ENCODE peak calls at places on chromosome 20, in seven cellular contexts. One of them, this sample, is unnamed.

GRCh38 chr20:37389844-37390275 is 43.9 kb downstream of the SRC start:
- DNase-seq in neural crest cell: no peak
- DNase-seq in GM04504: no peak
- DNase-seq in Peyer's patch: peak; percentile 39
- DNase-seq in memory B cell: no peak
- DNase-seq in AG09309: no peak
- DNase-seq in type B pancreatic cell: no peak
- DNase-seq in this sample: no peak

GRCh38 chr20:59425572-59425971 is 125.2 kb downstream of the EDN3 start:
- DNase-seq in Peyer's patch: no peak
- DNase-seq in neural crest cell: no peak
- DNase-seq in memory B cell: no peak
- DNase-seq in type B pancreatic cell: no peak
- DNase-seq in GM04504: no peak
- DNase-seq in AG09309: no peak
- DNase-seq in this sample: no peak

GRCh38 chr20:22106308-22106938 is 401.0 kb downstream of the PAX1 start:
- DNase-seq in neural crest cell: no peak
- DNase-seq in AG09309: peak; percentile 18
- DNase-seq in GM04504: no peak
- DNase-seq in Peyer's patch: no peak
- DNase-seq in memory B cell: no peak
- DNase-seq in type B pancreatic cell: no peak
- DNase-seq in this sample: no peak

GRCh38 chr20:62831854-62832211 is 15.0 kb downstream of the COL9A3 start:
- DNase-seq in GM04504: no peak
- DNase-seq in Peyer's patch: no peak
- DNase-seq in neural crest cell: no peak
- DNase-seq in type B pancreatic cell: no peak
- DNase-seq in memory B cell: no peak
- DNase-seq in AG09309: no peak
- DNase-seq in this sample: no peak

GRCh38 chr20:57573176-57573575 is 12.3 kb downstream of the PCK1 start:
- DNase-seq in type B pancreatic cell: no peak
- DNase-seq in GM04504: no peak
- DNase-seq in neural crest cell: no peak
- DNase-seq in Peyer's patch: no peak
- DNase-seq in AG09309: no peak
- DNase-seq in memory B cell: no peak
- DNase-seq in this sample: no peak

GRCh38 chr20:43959079-43959919 is 44.6 kb downstream of the TOX2 start:
- DNase-seq in GM04504: no peak
- DNase-seq in Peyer's patch: peak; percentile 58
- DNase-seq in AG09309: no peak
- DNase-seq in memory B cell: no peak
- DNase-seq in type B pancreatic cell: no peak
- DNase-seq in neural crest cell: no peak
- DNase-seq in this sample: peak; percentile 45

GRCh38 chr20:11020712-11021111 is 346.9 kb upstream of the JAG1 start:
- DNase-seq in GM04504: no peak
- DNase-seq in memory B cell: no peak
- DNase-seq in neural crest cell: no peak
- DNase-seq in Peyer's patch: no peak
- DNase-seq in type B pancreatic cell: no peak
- DNase-seq in AG09309: no peak
- DNase-seq in this sample: no peak

GRCh38 chr20:10634190-10634589 is 39.6 kb downstream of the JAG1 start:
- DNase-seq in type B pancreatic cell: no peak
- DNase-seq in neural crest cell: no peak
- DNase-seq in Peyer's patch: no peak
- DNase-seq in AG09309: no peak
- DNase-seq in GM04504: no peak
- DNase-seq in memory B cell: no peak
- DNase-seq in this sample: no peak

GRCh38 chr20:44231193-44231592 is 15.9 kb upstream of the GDAP1L1 start:
- DNase-seq in memory B cell: no peak
- DNase-seq in GM04504: no peak
- DNase-seq in type B pancreatic cell: no peak
- DNase-seq in neural crest cell: no peak
- DNase-seq in Peyer's patch: no peak
- DNase-seq in AG09309: no peak
- DNase-seq in this sample: no peak

GRCh38 chr20:46293084-46293483 is 15.2 kb downstream of the CDH22 start:
- DNase-seq in AG09309: no peak
- DNase-seq in GM04504: peak; percentile 17
- DNase-seq in memory B cell: no peak
- DNase-seq in type B pancreatic cell: no peak
- DNase-seq in Peyer's patch: no peak
- DNase-seq in neural crest cell: no peak
- DNase-seq in this sample: no peak

GRCh38 chr20:20791664-20792568 is 79.5 kb upstream of the RALGAPA2 start:
- DNase-seq in GM04504: no peak
- DNase-seq in Peyer's patch: no peak
- DNase-seq in memory B cell: no peak
- DNase-seq in neural crest cell: no peak
- DNase-seq in type B pancreatic cell: no peak
- DNase-seq in AG09309: no peak
- DNase-seq in this sample: no peak

GRCh38 chr20:1491891-1492642 is 847 bp upstream of the SIRPB2 start:
- DNase-seq in AG09309: no peak
- DNase-seq in Peyer's patch: no peak
- DNase-seq in type B pancreatic cell: no peak
- DNase-seq in memory B cell: no peak
- DNase-seq in neural crest cell: no peak
- DNase-seq in GM04504: no peak
- DNase-seq in this sample: no peak